ENCODE peak calls at places on chromosomes 1 and 21, in nine cellular contexts. L, I, R, J, T, F, K, H and Z are unnamed samples.

GRCh38 chr1:183517401-183517800 is 45.1 kb downstream of the SMG7 start:
- DNase-seq in L (peak; percentile 70), I (no peak), R (no peak), J (no peak), T (no peak), F (no peak), K (no peak), H (no peak), Z (no peak)

GRCh38 chr1:61588736-61589381 is 136.1 kb downstream of the TM2D1 start:
- DNase-seq in L (peak; percentile 68), I (no peak), R (peak; percentile 34), J (no peak), T (peak; percentile 77), F (peak; percentile 62), K (peak; percentile 42), H (peak; percentile 19), Z (no peak)

GRCh38 chr1:223177681-223178080 is 34.6 kb upstream of the TLR5 start:
- DNase-seq in L (no peak), I (no peak), R (no peak), J (no peak), T (peak; percentile 24), F (no peak), K (no peak), H (no peak), Z (no peak)

GRCh38 chr1:192846950-192847349 is 38.1 kb downstream of the RGS2 start:
- DNase-seq in L (peak; percentile 51), I (no peak), R (no peak), J (peak; percentile 12), T (no peak), F (no peak), K (peak; percentile 81), H (no peak), Z (peak; percentile 64)

GRCh38 chr21:38930838-38931237 is 125.1 kb downstream of the ETS2 start:
- DNase-seq in L (peak; percentile 71), I (no peak), R (no peak), J (peak; percentile 72), T (no peak), F (no peak), K (no peak), H (no peak), Z (peak; percentile 50)

GRCh38 chr1:236522937-236523703 is 662 bp upstream of the LGALS8 start:
- DNase-seq in L (peak; percentile 49), I (no peak), R (peak; percentile 41), J (no peak), T (peak; percentile 70), F (no peak), K (no peak), H (no peak), Z (no peak)

GRCh38 chr1:214418380-214418779 is 133.0 kb downstream of the PTPN14 start:
- DNase-seq in L (no peak), I (no peak), R (no peak), J (peak; percentile 53), T (no peak), F (no peak), K (no peak), H (no peak), Z (no peak)

GRCh38 chr1:111732718-111733117 is 6.5 kb downstream of the INKA2 start:
- DNase-seq in L (no peak), I (no peak), R (no peak), J (no peak), T (no peak), F (no peak), K (no peak), H (no peak), Z (no peak)

GRCh38 chr1:209356909-209357498 is 226.5 kb upstream of the CAMK1G start:
- DNase-seq in L (no peak), I (no peak), R (no peak), J (no peak), T (no peak), F (no peak), K (no peak), H (no peak), Z (no peak)

GRCh38 chr21:42120056-42120903 is 49.2 kb downstream of the UMODL1 start:
- DNase-seq in L (peak; percentile 38), I (no peak), R (no peak), J (no peak), T (no peak), F (peak; percentile 95), K (no peak), H (peak; percentile 43), Z (no peak)

GRCh38 chr1:156641761-156642264 is at the start of gene BCAN:
- DNase-seq in L (no peak), I (no peak), R (peak; percentile 43), J (no peak), T (no peak), F (no peak), K (no peak), H (no peak), Z (no peak)

GRCh38 chr1:228045871-228046270 is 36.6 kb upstream of the ARF1 start:
- DNase-seq in L (peak; percentile 40), I (no peak), R (no peak), J (no peak), T (no peak), F (no peak), K (no peak), H (no peak), Z (no peak)

GRCh38 chr1:246048693-246049092 is 458.4 kb downstream of the SMYD3 start:
- DNase-seq in L (no peak), I (no peak), R (no peak), J (no peak), T (no peak), F (no peak), K (no peak), H (no peak), Z (no peak)

GRCh38 chr1:64967381-64967780 is 1.0 kb upstream of the JAK1 start:
- DNase-seq in L (no peak), I (no peak), R (no peak), J (no peak), T (peak; percentile 41), F (no peak), K (no peak), H (no peak), Z (no peak)

GRCh38 chr1:24898152-24898908 is 31.7 kb downstream of the RUNX3 start:
- DNase-seq in L (peak; percentile 29), I (no peak), R (no peak), J (peak; percentile 23), T (peak; percentile 66), F (peak; percentile 49), K (no peak), H (no peak), Z (no peak)

GRCh38 chr1:209733409-209734192 is 22.3 kb upstream of the TRAF3IP3 start:
- DNase-seq in L (peak; percentile 51), I (no peak), R (no peak), J (peak; percentile 49), T (no peak), F (no peak), K (no peak), H (no peak), Z (no peak)

GRCh38 chr1:189496768-189497167 is 980.9 kb downstream of the BRINP3 start:
- DNase-seq in L (peak; percentile 27), I (no peak), R (no peak), J (no peak), T (no peak), F (no peak), K (no peak), H (no peak), Z (no peak)

GRCh38 chr1:191145834-191146233 is 668.2 kb upstream of the BRINP3 start:
- DNase-seq in L (no peak), I (no peak), R (no peak), J (no peak), T (no peak), F (no peak), K (no peak), H (no peak), Z (no peak)

GRCh38 chr1:234616644-234617043 is 6.7 kb upstream of the IRF2BP2 start:
- DNase-seq in L (no peak), I (no peak), R (no peak), J (peak; percentile 90), T (no peak), F (no peak), K (no peak), H (no peak), Z (no peak)

GRCh38 chr1:8661185-8662110 is 156.0 kb downstream of the RERE start:
- DNase-seq in L (peak; percentile 92), I (no peak), R (no peak), J (peak; percentile 79), T (peak; percentile 35), F (no peak), K (peak; percentile 81), H (no peak), Z (peak; percentile 63)
- H3K4me3 ChIP-seq in L (no peak overlapping the region), I (no peak overlapping the region), R (no peak overlapping the region), J (no peak overlapping the region), T (no peak overlapping the region), F (no peak overlapping the region), K (no peak overlapping the region), H (no peak overlapping the region), Z (no peak overlapping the region)

GRCh38 chr1:181139631-181140051 is 51.1 kb downstream of the IER5 start:
- DNase-seq in L (peak; percentile 87), I (no peak), R (no peak), J (peak; percentile 71), T (no peak), F (no peak), K (peak; percentile 64), H (no peak), Z (no peak)
- H3K4me3 ChIP-seq in L (no peak overlapping the region), I (no peak overlapping the region), R (no peak overlapping the region), J (no peak overlapping the region), T (no peak overlapping the region), F (no peak overlapping the region), K (no peak overlapping the region), H (no peak overlapping the region), Z (no peak overlapping the region)

DNA sequence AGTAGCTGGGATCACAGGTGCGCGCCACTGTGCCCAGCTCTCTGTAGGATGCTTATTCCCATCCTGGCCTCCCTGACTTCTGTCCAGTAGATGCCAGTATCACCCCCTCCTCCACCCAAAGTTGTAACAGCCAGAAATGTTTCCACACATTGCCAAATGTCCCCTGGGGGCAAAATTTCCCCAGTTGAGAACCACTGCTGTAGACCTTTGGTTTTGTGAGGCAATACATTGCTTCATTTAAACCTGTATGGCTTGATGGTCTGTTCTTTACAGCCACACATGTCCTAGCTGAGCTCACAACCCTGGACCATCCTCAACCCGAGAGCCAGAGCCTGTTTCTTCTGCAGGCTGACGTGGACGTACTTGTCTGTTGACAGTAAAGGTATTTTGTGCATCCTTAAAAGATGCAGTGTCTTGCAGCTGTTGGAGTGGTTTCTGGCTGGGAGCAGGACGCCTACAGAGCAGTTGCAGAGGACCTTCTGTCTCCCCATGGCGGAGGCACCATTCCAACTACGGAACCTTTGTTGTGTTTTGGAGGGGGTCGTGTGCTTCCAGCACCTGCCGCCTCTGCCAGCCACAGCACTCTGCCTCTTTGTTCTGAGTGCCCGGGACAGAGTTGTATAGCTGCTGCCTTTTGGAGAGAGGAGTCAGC is 26.6 kb downstream of the DOP1B start:
- DNase-seq in L (peak; percentile 11), I (no peak), R (no peak), J (peak; percentile 20), T (no peak), F (no peak), K (no peak), H (no peak), Z (no peak)
- H3K4me3 ChIP-seq in L (no peak overlapping the region), I (no peak overlapping the region), R (no peak overlapping the region), J (no peak overlapping the region), T (no peak overlapping the region), F (no peak overlapping the region), K (no peak overlapping the region), H (no peak overlapping the region), Z (no peak overlapping the region)

GRCh38 chr1:14082331-14082730 is 382.3 kb downstream of the PRDM2 start:
- DNase-seq in L (no peak), I (no peak), R (no peak), J (no peak), T (no peak), F (no peak), K (no peak), H (no peak), Z (no peak)

GRCh38 chr1:14083277-14083676 is 383.3 kb downstream of the PRDM2 start:
- DNase-seq in L (peak; percentile 26), I (no peak), R (no peak), J (no peak), T (no peak), F (no peak), K (no peak), H (no peak), Z (no peak)

GRCh38 chr1:14083706-14084105 is 383.7 kb downstream of the PRDM2 start:
- DNase-seq in L (peak; percentile 40), I (no peak), R (no peak), J (no peak), T (no peak), F (no peak), K (no peak), H (no peak), Z (no peak)
- H3K4me3 ChIP-seq in L (no peak overlapping the region), I (no peak overlapping the region), R (no peak overlapping the region), J (no peak overlapping the region), T (no peak overlapping the region), F (no peak overlapping the region), K (no peak overlapping the region), H (no peak overlapping the region), Z (no peak overlapping the region)